ENCODE peak calls at places on chromosome 5, in six cellular contexts. R is PC-3, D is spleen, W is MM.1S, L is cardiac fibroblast, J is fibroblast of pulmonary artery. N is an unnamed sample.

GRCh38 chr5:125486634-125487033 is 740.2 kb upstream of the ZNF608 start:
- DNase-seq in R (peak; percentile 19), D (no peak), W (no peak), L (peak; percentile 91), J (peak; percentile 80), N (no peak)

GRCh38 chr5:102795546-102795945 is 40.4 kb downstream of the PAM start:
- DNase-seq in R (no peak), D (no peak), W (no peak), L (no peak), J (no peak), N (no peak)

GRCh38 chr5:113278976-113279375 is 155.8 kb downstream of the TSSK1B start:
- DNase-seq in R (no peak), D (no peak), W (no peak), L (peak; percentile 38), J (no peak), N (no peak)

GRCh38 chr5:149007174-149007573 is 55.7 kb downstream of the SH3TC2 start:
- DNase-seq in R (peak; percentile 97), D (no peak), W (no peak), L (peak; percentile 68), J (peak; percentile 66), N (no peak)

GRCh38 chr5:155729684-155730059 is 597.3 kb upstream of the SGCD start:
- DNase-seq in R (no peak), D (peak; percentile 63), W (no peak), L (no peak), J (no peak), N (no peak)

GRCh38 chr5:21419383-21419782 is 1431.4 kb upstream of the CDH18 start:
- DNase-seq in R (peak; percentile 40), D (no peak), W (no peak), L (no peak), J (no peak), N (no peak)

GRCh38 chr5:103472820-103473219 is 89.8 kb downstream of the NUDT12 start:
- DNase-seq in R (peak; percentile 90), D (no peak), W (no peak), L (peak; percentile 76), J (peak; percentile 83), N (no peak)

GRCh38 chr5:117095803-117096332 is 521.2 kb upstream of the SEMA6A start:
- DNase-seq in R (no peak), D (no peak), W (no peak), L (no peak), J (no peak), N (no peak)

GRCh38 chr5:52469420-52469819 is 318.3 kb upstream of the ITGA1 start:
- DNase-seq in R (no peak), D (no peak), W (no peak), L (no peak), J (no peak), N (peak; percentile 16)

GRCh38 chr5:32709789-32710334 is 1.3 kb upstream of the NPR3 start:
- DNase-seq in R (peak; percentile 79), D (peak; percentile 79), W (peak; percentile 81), L (peak; percentile 84), J (peak; percentile 78), N (peak; percentile 77)

GRCh38 chr5:181246276-181247050 is 2.8 kb upstream of the RACK1 start:
- DNase-seq in R (peak; percentile 87), D (peak; percentile 95), W (peak; percentile 42), L (peak; percentile 87), J (peak; percentile 81), N (peak; percentile 84)

GRCh38 chr5:38338455-38338854 is 80.1 kb downstream of the EGFLAM start:
- DNase-seq in R (no peak), D (no peak), W (no peak), L (no peak), J (no peak), N (no peak)

GRCh38 chr5:14110680-14111079 is 32.5 kb upstream of the TRIO start:
- DNase-seq in R (peak; percentile 86), D (no peak), W (no peak), L (peak; percentile 93), J (peak; percentile 84), N (no peak)

GRCh38 chr5:68159251-68159951 is 56.2 kb upstream of the PIK3R1 start:
- DNase-seq in R (no peak), D (no peak), W (no peak), L (no peak), J (peak; percentile 67), N (no peak)

GRCh38 chr5:55892479-55892878 is 41.3 kb downstream of the IL31RA start:
- DNase-seq in R (no peak), D (no peak), W (no peak), L (no peak), J (no peak), N (no peak)

GRCh38 chr5:53343187-53343586 is 137.2 kb upstream of the FST start:
- DNase-seq in R (peak; percentile 60), D (no peak), W (no peak), L (peak; percentile 96), J (peak; percentile 96), N (no peak)

GRCh38 chr5:27462936-27463335 is 424.6 kb upstream of the CDH9 start:
- DNase-seq in R (no peak), D (no peak), W (no peak), L (no peak), J (no peak), N (no peak)

GRCh38 chr5:111345731-111346130 is 121.5 kb downstream of the CAMK4 start:
- DNase-seq in R (no peak), D (no peak), W (no peak), L (no peak), J (no peak), N (no peak)

GRCh38 chr5:82106207-82106606 is 134.4 kb downstream of the ATG10 start:
- DNase-seq in R (no peak), D (no peak), W (no peak), L (no peak), J (no peak), N (no peak)

DNA sequence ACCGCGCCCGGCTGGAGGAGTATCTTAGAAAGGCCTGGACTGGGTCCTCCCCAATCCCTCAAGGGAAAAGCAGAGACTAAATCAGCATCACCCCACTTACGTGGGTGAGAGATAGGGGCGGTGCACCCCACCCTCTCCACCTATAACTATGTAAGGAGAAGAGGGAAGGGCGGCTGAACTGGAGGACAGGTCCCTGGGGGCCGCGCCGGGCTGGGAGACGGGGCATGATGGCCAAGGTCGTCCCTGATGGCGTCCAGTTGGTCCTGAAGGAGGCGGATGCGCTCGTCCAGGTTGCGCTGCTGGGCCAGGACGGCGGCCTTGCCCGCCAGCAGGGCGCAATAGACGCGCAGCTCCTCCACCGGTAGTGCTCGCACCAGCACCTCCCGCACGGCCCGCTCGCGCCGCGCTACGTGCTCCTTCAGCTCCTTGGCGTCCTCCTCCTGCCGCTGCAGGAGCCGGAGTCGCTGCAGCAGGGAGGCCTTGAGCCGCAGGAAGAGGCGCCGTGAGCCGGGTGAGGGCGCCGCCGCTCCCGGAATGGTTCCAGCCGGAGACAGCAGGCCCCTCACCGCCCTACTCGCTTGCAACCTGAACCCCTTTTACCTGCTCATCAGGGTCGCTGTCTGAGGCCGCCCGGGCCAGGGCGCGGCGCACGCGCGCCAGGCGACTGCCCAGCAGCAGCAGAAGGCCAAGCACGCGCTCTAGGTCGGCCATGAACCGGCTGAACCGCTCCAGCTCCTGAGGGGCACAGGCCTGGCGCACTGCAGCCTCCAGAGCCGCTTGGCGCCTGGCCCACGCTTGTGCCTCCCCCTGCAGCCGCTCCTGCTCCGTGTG is 7.6 kb downstream of the SHROOM1 start:
- DNase-seq in R (no peak), D (no peak), W (no peak), L (no peak), J (peak; percentile 34), N (peak; percentile 52)
- TF ChIP-seq CTCF in R (no peak), D (no peak), W (no peak), L (no peak), J (no peak), N (no peak)

GRCh38 chr5:140039561-140039960 is 3.5 kb downstream of the NRG2 start:
- DNase-seq in R (no peak), D (no peak), W (peak; percentile 40), L (peak; percentile 41), J (no peak), N (peak; percentile 43)

GRCh38 chr5:140040358-140040757 is 2.7 kb downstream of the NRG2 start:
- DNase-seq in R (no peak), D (no peak), W (no peak), L (no peak), J (no peak), N (no peak)

GRCh38 chr5:140041492-140042421 is 1.3 kb downstream of the NRG2 start:
- DNase-seq in R (peak; percentile 87), D (peak; percentile 82), W (no peak), L (peak; percentile 38), J (peak; percentile 41), N (peak; percentile 66)

GRCh38 chr5:140042551-140043507 is at the start of gene NRG2:
- DNase-seq in R (peak; percentile 53), D (peak; percentile 88), W (peak; percentile 60), L (peak; percentile 45), J (peak; percentile 44), N (peak; percentile 82)

DNA sequence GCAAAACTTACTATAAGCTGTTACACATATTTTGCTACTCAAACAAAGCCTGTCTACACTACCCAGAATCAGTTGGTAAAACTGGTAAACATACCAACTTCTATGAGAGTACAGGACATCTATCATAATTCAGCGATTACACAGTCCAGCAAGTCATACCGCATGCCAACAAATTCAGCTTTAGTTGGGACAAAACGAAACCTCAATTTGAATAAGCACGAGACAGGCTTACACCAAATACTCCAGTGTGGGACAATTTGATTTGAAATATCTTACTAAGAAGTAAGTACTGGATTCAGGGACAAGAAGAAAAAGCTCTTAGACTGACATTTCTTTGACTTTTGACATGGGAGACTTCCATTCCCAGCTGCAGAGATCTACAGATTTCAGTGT is 2.0 kb downstream of the NRG2 start:
- DNase-seq in R (peak; percentile 15), D (no peak), W (no peak), L (peak; percentile 5), J (no peak), N (no peak)
- TF ChIP-seq CTCF in R (no peak), D (no peak), W (no peak), L (no peak), J (no peak), N (no peak)

DNA sequence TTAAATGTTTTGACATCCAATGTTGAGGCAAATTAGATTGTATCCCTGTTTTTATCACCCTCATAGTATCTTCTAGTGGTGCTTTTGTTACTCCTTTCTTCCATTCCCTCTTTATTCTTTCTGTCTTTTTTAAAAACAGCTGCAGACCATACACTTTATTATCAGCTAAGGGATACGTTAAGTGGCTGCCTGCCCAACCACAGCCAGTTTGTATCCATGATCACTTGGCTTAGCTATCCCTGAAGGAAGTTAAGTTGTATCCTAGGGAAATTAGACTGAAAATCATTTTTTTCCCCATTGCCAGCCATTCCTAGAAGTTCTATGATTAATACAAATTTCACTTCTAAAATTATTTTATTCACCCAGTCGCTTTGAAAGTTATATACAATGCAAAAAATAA is 1032.7 kb downstream of the NR2F1-AS1 start:
- DNase-seq in R (no peak), D (no peak), W (no peak), L (no peak), J (peak; percentile 89), N (no peak)
- TF ChIP-seq CTCF in R (no peak), D (no peak), W (no peak), L (no peak), J (no peak), N (no peak)

GRCh38 chr5:151225071-151225470 is 1.2 kb upstream of the CCDC69 start:
- DNase-seq in R (no peak), D (no peak), W (peak; percentile 28), L (no peak), J (no peak), N (no peak)
- TF ChIP-seq CTCF in R (no peak), D (no peak), W (peak; percentile 29), L (no peak), J (no peak), N (peak; percentile 6)

N was measured in GM13977.